ENCODE peak calls at places on chromosome 15, in four cellular contexts. R is fibroblast of the aortic adventitia, A is GM23338, P is cardiac fibroblast. F is an unnamed sample.

GRCh38 chr15:36877294-36877693 is 223.1 kb downstream of the MEIS2 start:
- DNase-seq in A (peak; percentile 69), P (no peak), R (no peak), F (no peak)

GRCh38 chr15:78024141-78024567 is 53.4 kb downstream of the TBC1D2B start:
- DNase-seq in A (no peak), R (peak; percentile 66), P (no peak), F (no peak)

GRCh38 chr15:43238691-43239131 is 17.9 kb upstream of the EPB42 start:
- DNase-seq in A (no peak), R (peak; percentile 10), P (no peak), F (no peak)

GRCh38 chr15:58517252-58517681 is 85.5 kb downstream of the LIPC start:
- DNase-seq in A (peak; percentile 12), R (no peak), P (no peak), F (no peak)

GRCh38 chr15:83372434-83372873 is 74.7 kb upstream of the SH3GL3 start:
- DNase-seq in P (no peak), R (no peak), A (peak; percentile 28), F (peak; percentile 33)

GRCh38 chr15:98440917-98441316 is 207.4 kb upstream of the IGF1R start:
- DNase-seq in P (no peak), A (no peak), R (no peak), F (no peak)

GRCh38 chr15:47718474-47719440 is 1.5 kb downstream of the SEMA6D start:
- DNase-seq in R (no peak), P (peak; percentile 32), A (peak; percentile 40), F (peak; percentile 28)

GRCh38 chr15:66573719-66574641 is 8.2 kb upstream of the LCTL start:
- DNase-seq in P (peak; percentile 48), R (peak; percentile 97), A (no peak), F (no peak)

GRCh38 chr15:28896944-28897343 is 11.2 kb downstream of the APBA2 start:
- DNase-seq in P (peak; percentile 89), R (peak; percentile 57), A (no peak), F (peak; percentile 95)

GRCh38 chr15:49145651-49146609 is 9.5 kb downstream of the COPS2 start:
- DNase-seq in A (peak; percentile 67), P (peak; percentile 85), R (peak; percentile 80), F (peak; percentile 86)

GRCh38 chr15:39594056-39594763 is 13.3 kb downstream of the THBS1 start:
- DNase-seq in P (peak; percentile 25), R (peak; percentile 22), A (no peak), F (no peak)

GRCh38 chr15:39680868-39681267 is 100.0 kb downstream of the THBS1 start:
- DNase-seq in P (peak; percentile 18), A (no peak), R (peak; percentile 87), F (peak; percentile 63)

GRCh38 chr15:101723874-101724674 is at the start of gene TARS3:
- DNase-seq in P (peak; percentile 86), A (peak; percentile 93), R (peak; percentile 77), F (peak; percentile 89)

GRCh38 chr15:48861813-48862431 is 16.0 kb upstream of the EID1 start:
- DNase-seq in P (peak; percentile 84), R (peak; percentile 88), A (peak; percentile 82), F (peak; percentile 89)

GRCh38 chr15:76340802-76341365 is 4.3 kb downstream of the ISL2 start:
- DNase-seq in A (peak; percentile 78), R (no peak), P (no peak), F (no peak)

GRCh38 chr15:57133127-57133968 is 214.9 kb downstream of the TCF12 start:
- DNase-seq in A (peak; percentile 48), R (no peak), P (no peak), F (no peak)

GRCh38 chr15:55221090-55222011 is 24.6 kb upstream of the RSL24D1 start:
- DNase-seq in A (peak; percentile 35), P (peak; percentile 98), R (peak; percentile 95), F (peak; percentile 99)

GRCh38 chr15:47339800-47340575 is 377.3 kb upstream of the SEMA6D start:
- DNase-seq in P (no peak), A (no peak), R (peak; percentile 45), F (peak; percentile 4)

GRCh38 chr15:78866824-78867223 is 5.9 kb upstream of the MORF4L1 start:
- DNase-seq in A (no peak), P (peak; percentile 23), R (no peak), F (no peak)

GRCh38 chr15:99442268-99442897 is 123.4 kb upstream of the MEF2A start:
- DNase-seq in A (no peak), P (peak; percentile 89), R (peak; percentile 97), F (peak; percentile 97)

GRCh38 chr15:97915261-97915660 is 45.2 kb upstream of the ARRDC4 start:
- DNase-seq in A (no peak), P (no peak), R (peak; percentile 4), F (no peak)

GRCh38 chr15:33492434-33493052 is 181.8 kb downstream of the RYR3 start:
- DNase-seq in A (peak; percentile 53), P (no peak), R (no peak), F (no peak)

GRCh38 chr15:51619331-51620033 is 3.1 kb downstream of the DMXL2 start:
- DNase-seq in R (no peak), P (no peak), A (no peak), F (no peak)

GRCh38 chr15:89119489-89120478 is 31.5 kb downstream of the ABHD2 start:
- DNase-seq in R (peak; percentile 63), A (no peak), P (peak; percentile 97), F (peak; percentile 94)

DNA sequence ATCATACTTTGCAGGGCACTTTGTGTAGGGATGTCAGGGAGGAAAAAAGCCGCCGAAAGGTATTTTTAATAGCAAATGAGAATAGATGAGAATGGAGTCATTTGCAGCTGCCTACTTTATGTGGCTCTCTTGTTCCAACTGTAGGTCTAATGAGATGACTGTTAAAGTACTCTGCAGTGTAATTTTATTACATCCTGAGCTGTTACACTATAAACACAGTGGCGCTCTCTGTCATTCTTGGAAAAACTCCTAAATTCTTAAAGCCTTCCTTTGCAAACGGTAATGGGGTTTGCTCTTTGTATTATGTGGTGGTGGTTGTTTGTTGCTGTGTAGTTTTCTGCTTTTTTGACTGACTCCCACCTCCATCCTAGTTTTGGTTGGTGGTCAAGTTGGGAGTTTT is 56.7 kb upstream of the SKOR1 start:
- DNase-seq in P (no peak), A (no peak), R (no peak), F (no peak)
- H3K4me3 ChIP-seq in P (no peak overlapping the region), A (no peak overlapping the region), R (no peak overlapping the region), F (no peak overlapping the region)

DNA sequence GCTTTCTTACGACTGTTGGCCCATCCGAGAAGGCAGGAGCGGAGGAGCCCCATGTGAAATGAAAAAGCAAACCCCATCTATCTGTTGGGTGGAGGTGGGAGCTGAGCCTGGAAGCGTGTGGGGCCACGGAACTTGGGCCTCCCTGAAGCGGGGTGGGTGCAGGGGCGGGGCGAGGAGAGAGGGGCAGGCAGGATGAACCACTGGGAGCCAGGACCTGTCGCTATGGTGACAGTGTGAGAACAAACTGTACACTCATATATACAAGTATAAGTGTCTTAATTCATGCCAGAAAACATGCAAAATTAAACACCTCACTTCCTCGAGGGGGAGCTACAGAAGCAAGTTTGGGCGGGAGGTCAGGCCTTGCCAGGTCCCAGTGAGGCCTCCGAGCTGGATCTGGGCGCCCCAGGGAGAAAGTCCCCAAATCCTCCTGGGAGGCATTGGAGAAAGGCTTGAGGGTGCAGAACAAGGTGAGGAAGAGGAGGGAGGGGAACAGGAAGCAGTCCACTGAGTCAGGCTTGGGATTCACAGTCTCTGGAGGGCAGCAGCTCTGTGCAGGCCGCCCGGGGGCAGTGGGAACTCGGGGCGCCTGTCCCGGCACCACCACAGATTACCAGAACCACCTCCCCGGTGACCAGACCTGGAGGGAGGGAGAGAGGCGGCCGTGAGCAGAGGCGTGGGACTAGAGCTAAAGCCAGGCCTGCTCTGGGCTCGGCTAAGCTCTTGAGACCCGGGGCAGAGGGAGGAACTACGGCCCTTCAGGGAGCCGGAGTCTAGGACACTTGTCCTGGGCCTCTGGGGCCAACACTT is 34.8 kb downstream of the RBPMS2 start:
- DNase-seq in R (peak; percentile 50), P (peak; percentile 87), A (no peak), F (peak; percentile 80)
- TF ChIP-seq CTCF in R (peak; percentile 5), P (peak; percentile 41), A (peak; percentile 36), F (peak; percentile 63)

DNA sequence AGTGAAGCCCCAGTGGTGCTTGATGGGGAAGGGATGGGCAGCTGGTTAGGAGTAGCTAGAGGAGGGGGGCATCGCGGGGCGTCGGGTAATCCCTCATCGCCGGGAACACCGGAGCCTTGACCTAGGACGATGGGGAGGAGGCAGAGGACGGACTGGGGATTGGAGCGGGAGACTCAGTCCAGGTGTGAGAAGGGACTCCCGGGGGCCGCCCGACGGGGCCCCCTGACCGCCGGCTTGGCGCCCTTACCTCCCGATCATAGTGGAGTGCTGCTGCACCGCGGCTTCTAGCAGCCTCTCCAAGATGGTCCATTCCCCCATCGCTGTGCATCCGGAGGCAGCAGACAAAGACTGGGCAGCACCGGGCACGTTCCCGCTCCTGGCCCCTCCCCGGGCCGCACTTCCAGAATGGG is 622 bp downstream of the GJD2 start:
- DNase-seq in R (no peak), P (no peak), A (peak; percentile 39), F (no peak)
- H3K4me3 ChIP-seq in R (no peak overlapping the region), P (no peak overlapping the region), A (peak overlapping the region; percentile 83), F (no peak overlapping the region)

GRCh38 chr15:61621146-61621545 is 392.0 kb upstream of the RORA start:
- DNase-seq in A (peak; percentile 69), R (no peak), P (peak; percentile 15), F (peak; percentile 37)
- TF ChIP-seq CTCF in A (peak; percentile 91), R (no peak), P (peak; percentile 41), F (peak; percentile 65)

GRCh38 chr15:80679805-80680175 is 15.3 kb upstream of the ABHD17C start:
- DNase-seq in P (no peak), R (no peak), A (no peak), F (no peak)
- H3K4me3 ChIP-seq in P (no peak overlapping the region), R (no peak overlapping the region), A (no peak overlapping the region), F (no peak overlapping the region)

GRCh38 chr15:71069693-71070092 is 45.6 kb upstream of the THSD4 start:
- DNase-seq in R (no peak), P (no peak), A (no peak), F (no peak)
- TF ChIP-seq CTCF in R (no peak), P (no peak), A (no peak), F (peak; percentile 19)

GRCh38 chr15:84658788-84659411 is 901 bp upstream of the NMB start:
- DNase-seq in P (no peak), A (no peak), R (no peak), F (no peak)
- H3K4me3 ChIP-seq in P (peak overlapping the region; percentile 54), A (peak overlapping the region; percentile 82), R (peak overlapping the region; percentile 58), F (peak overlapping the region; percentile 61)

DNA sequence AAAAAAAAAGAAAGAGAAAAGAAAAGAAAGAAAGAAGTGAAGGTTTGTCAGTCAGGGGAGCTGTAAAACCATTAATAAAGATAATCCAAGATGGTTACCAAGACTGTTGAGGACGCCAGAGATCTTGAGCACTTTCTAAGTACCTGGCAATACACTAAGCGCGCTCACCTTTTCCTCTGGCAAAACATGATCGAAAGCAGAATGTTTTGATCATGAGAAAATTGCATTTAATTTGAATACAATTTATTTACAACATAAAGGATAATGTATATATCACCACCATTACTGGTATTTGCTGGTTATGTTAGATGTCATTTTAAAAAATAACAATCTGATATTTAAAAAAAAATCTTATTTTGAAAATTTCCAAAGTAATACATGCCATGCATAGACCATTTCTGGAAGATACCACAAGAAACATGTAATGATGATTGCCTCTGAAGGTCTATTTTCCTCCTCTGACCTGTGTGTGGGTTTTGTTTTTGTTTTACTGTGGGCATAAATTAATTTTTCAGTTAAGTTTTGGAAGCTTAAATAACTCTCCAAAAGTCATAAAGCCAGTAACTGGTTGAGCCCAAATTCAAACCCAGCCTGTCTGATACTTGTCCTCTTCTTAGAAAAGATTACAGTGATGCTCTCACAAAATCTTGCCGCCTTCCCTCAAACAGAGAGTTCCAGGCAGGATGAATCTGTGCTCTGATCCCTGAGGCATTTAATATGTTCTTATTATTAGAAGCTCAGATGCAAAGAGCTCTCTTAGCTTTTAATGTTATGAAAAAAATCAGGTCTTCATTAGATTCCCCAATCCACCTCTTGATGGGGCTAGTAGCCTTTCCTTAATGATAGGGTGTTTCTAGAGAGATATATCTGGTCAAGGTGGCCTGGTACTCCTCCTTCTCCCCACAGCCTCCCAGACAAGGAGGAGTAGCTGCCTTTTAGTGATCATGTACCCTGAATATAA is 2.0 kb downstream of the B2M start:
- DNase-seq in P (peak; percentile 56), A (peak; percentile 66), R (peak; percentile 61), F (peak; percentile 67)
- TF ChIP-seq CTCF in P (peak; percentile 40), A (peak; percentile 36), R (peak; percentile 44), F (peak; percentile 46)